ENCODE peak calls at places on chromosomes 3 and 15, in eight cellular contexts. S, A, L, P, O, G, E and U are unnamed samples.

GRCh38 chr15:62035256-62035908 is 24.9 kb downstream of the VPS13C start:
- DNase-seq in S (no peak), A (no peak), L (no peak), P (no peak), O (no peak), G (peak; percentile 55), E (no peak), U (peak; percentile 73)

GRCh38 chr3:124107074-124107473 is 115.2 kb upstream of the ROPN1 start:
- DNase-seq in S (no peak), A (no peak), L (no peak), P (no peak), O (no peak), G (no peak), E (no peak), U (peak; percentile 21)

GRCh38 chr3:71066356-71066755 is 517.2 kb downstream of the FOXP1 start:
- DNase-seq in S (peak; percentile 43), A (no peak), L (no peak), P (peak; percentile 33), O (no peak), G (no peak), E (no peak), U (no peak)

GRCh38 chr3:14764331-14765064 is 54.3 kb upstream of the FGD5 start:
- DNase-seq in S (no peak), A (no peak), L (no peak), P (no peak), O (no peak), G (no peak), E (no peak), U (peak; percentile 4)

GRCh38 chr3:107431048-107431297 is 53.7 kb downstream of the CCDC54 start:
- DNase-seq in S (peak; percentile 70), A (peak; percentile 46), L (no peak), P (no peak), O (no peak), G (no peak), E (peak; percentile 40), U (peak; percentile 56)

GRCh38 chr15:38260077-38260476 is 7.4 kb downstream of the SPRED1 start:
- DNase-seq in S (no peak), A (no peak), L (no peak), P (no peak), O (no peak), G (peak; percentile 41), E (no peak), U (peak; percentile 55)

GRCh38 chr15:70690491-70691281 is 72.7 kb downstream of the UACA start:
- DNase-seq in S (no peak), A (peak; percentile 26), L (no peak), P (no peak), O (no peak), G (no peak), E (no peak), U (no peak)

GRCh38 chr3:167125612-167126407 is 254.3 kb downstream of the ZBBX start:
- DNase-seq in S (no peak), A (no peak), L (no peak), P (no peak), O (no peak), G (no peak), E (no peak), U (no peak)

GRCh38 chr15:65885668-65886218 is 16.5 kb downstream of the RAB11A start:
- DNase-seq in S (no peak), A (no peak), L (no peak), P (no peak), O (no peak), G (no peak), E (no peak), U (no peak)

GRCh38 chr3:123357275-123357674 is 91.6 kb downstream of the ADCY5 start:
- DNase-seq in S (no peak), A (no peak), L (no peak), P (no peak), O (no peak), G (no peak), E (no peak), U (no peak)

GRCh38 chr3:190972840-190973270 is 110.4 kb upstream of the GMNC start:
- DNase-seq in S (no peak), A (no peak), L (peak; percentile 45), P (no peak), O (no peak), G (no peak), E (no peak), U (no peak)

GRCh38 chr15:50028323-50028722 is 90.7 kb downstream of the ATP8B4 start:
- DNase-seq in S (no peak), A (no peak), L (no peak), P (no peak), O (no peak), G (no peak), E (no peak), U (no peak)

GRCh38 chr3:146104068-146104467 is 56.9 kb downstream of the PLOD2 start:
- DNase-seq in S (no peak), A (no peak), L (no peak), P (no peak), O (no peak), G (no peak), E (no peak), U (no peak)

GRCh38 chr3:126358038-126358815 is 1.0 kb upstream of the KLF15 start:
- DNase-seq in S (no peak), A (no peak), L (no peak), P (no peak), O (no peak), G (peak; percentile 33), E (no peak), U (no peak)

GRCh38 chr3:15443826-15444524 is 16.6 kb downstream of the EAF1 start:
- DNase-seq in S (no peak), A (no peak), L (peak; percentile 60), P (no peak), O (no peak), G (peak; percentile 85), E (no peak), U (no peak)

DNA sequence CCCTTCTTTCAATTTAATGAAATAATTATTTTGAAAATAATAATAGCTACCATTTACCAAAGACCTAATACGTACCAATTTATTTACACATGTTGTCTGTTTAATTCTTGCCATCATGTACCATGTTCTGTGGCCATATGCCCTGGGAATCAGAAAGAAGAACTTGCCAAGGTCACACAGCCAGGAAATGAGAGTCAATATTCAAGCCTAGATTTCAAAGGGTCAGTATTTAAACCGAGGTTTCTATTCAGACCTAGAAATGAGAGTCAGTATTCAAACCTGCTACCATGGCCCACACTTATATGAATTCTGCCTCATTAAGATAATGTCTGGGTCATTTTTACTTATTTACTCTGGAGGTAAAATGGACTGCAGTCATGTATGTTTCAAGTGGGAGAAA is 103.6 kb upstream of the TBL1XR1 start:
- DNase-seq in S (no peak), A (no peak), L (no peak), P (no peak), O (no peak), G (no peak), E (no peak), U (no peak)
- TF ChIP-seq CTCF in S (no peak), A (no peak), L (no peak), P (no peak), O (no peak), G (no peak), E (no peak), U (no peak)

DNA sequence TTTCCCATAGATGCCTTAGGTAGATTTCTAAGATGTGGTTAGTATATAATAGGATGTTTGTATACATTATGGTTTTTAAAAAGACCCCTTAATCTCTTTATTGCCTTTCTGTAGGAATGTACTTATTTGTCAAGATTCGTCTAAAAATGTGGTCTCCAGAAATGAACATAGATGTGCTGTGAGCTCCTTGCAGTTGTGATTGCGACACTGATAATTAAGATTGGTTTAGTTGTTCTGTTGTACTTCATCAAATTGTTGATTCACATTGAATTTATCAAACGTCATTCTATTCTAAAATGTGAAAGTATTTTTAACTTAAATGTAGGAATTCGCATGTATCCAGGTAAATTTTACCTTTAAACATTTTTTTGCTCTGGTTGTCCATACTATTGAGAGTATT is 51.2 kb downstream of the CMC1 start:
- DNase-seq in S (no peak), A (no peak), L (no peak), P (no peak), O (no peak), G (no peak), E (no peak), U (no peak)
- H3K4me3 ChIP-seq in S (no peak overlapping the region), A (no peak overlapping the region), L (no peak overlapping the region), P (no peak overlapping the region), O (no peak overlapping the region), G (no peak overlapping the region), E (no peak overlapping the region), U (no peak overlapping the region)

GRCh38 chr3:66442254-66443249 is 58.3 kb downstream of the LRIG1 start:
- DNase-seq in S (peak; percentile 85), A (no peak), L (no peak), P (peak; percentile 90), O (no peak), G (peak; percentile 82), E (peak; percentile 79), U (peak; percentile 91)
- TF ChIP-seq CTCF in S (no peak), A (no peak), L (no peak), P (no peak), O (no peak), G (no peak), E (no peak), U (no peak)

DNA sequence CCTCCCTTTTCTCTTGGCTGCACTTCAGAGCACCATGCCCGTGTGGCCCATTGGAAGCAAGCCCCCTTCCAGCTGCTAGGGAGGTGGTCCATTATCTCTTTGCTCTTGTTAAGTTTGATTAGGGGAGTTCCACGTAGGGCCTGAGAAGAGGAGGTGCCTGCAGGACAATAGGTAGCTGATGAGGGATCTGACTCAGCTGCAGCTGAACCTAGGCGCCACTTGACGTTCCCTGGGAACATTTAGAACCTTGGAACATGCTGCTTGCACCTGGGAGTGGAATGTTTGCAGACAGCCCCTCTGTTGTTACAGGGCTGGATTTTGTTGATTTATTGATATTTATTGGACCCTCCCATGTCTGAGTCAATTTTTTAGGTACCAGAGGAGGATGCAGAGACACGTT is 4.7 kb downstream of the SMAD3 start:
- DNase-seq in S (no peak), A (no peak), L (no peak), P (no peak), O (no peak), G (no peak), E (no peak), U (no peak)
- H3K4me3 ChIP-seq in S (no peak overlapping the region), A (peak overlapping the region; percentile 95), L (no peak overlapping the region), P (no peak overlapping the region), O (no peak overlapping the region), G (no peak overlapping the region), E (no peak overlapping the region), U (peak overlapping the region; percentile 12)

GRCh38 chr3:32375596-32375930 is 16.1 kb upstream of the CMTM7 start:
- DNase-seq in S (no peak), A (no peak), L (no peak), P (no peak), O (no peak), G (peak; percentile 56), E (no peak), U (no peak)

GRCh38 chr3:32373844-32374243 is 17.8 kb upstream of the CMTM7 start:
- DNase-seq in S (no peak), A (no peak), L (no peak), P (no peak), O (no peak), G (no peak), E (no peak), U (no peak)

GRCh38 chr3:32374788-32375595 is 16.7 kb upstream of the CMTM7 start:
- DNase-seq in S (peak; percentile 32), A (peak; percentile 71), L (peak; percentile 34), P (peak; percentile 37), O (peak; percentile 75), G (peak; percentile 82), E (no peak), U (peak; percentile 85)

GRCh38 chr3:32371466-32372212 is 20.0 kb upstream of the CMTM7 start:
- DNase-seq in S (no peak), A (no peak), L (no peak), P (no peak), O (no peak), G (no peak), E (no peak), U (no peak)

GRCh38 chr3:32372213-32372490 is 19.5 kb upstream of the CMTM7 start:
- DNase-seq in S (no peak), A (no peak), L (no peak), P (no peak), O (no peak), G (no peak), E (no peak), U (no peak)
- TF ChIP-seq CTCF in S (no peak), A (no peak), L (no peak), P (no peak), O (no peak), G (no peak), E (no peak), U (no peak)